ENCODE peak calls at places on chromosome 7, in seven cellular contexts. One of them, this sample, is unnamed.

GRCh38 chr7:116673504-116673865 is 1.5 kb downstream of the MET start:
- DNase-seq in aorta: no peak
- DNase-seq in kidney tubule cell: no peak
- DNase-seq in NCI-H187: no peak
- DNase-seq in cerebellum: no peak
- DNase-seq in NCI-H345: no peak
- DNase-seq in GM23248: no peak
- DNase-seq in this sample: no peak

GRCh38 chr7:140062118-140062527 is 628 bp downstream of the PARP12 start:
- DNase-seq in aorta: no peak
- DNase-seq in kidney tubule cell: peak; percentile 38
- DNase-seq in NCI-H187: no peak
- DNase-seq in cerebellum: no peak
- DNase-seq in NCI-H345: peak; percentile 59
- DNase-seq in GM23248: peak; percentile 38
- DNase-seq in this sample: peak; percentile 33

GRCh38 chr7:1513657-1514095 is 9.5 kb upstream of the INTS1 start:
- DNase-seq in aorta: peak; percentile 88
- DNase-seq in kidney tubule cell: no peak
- DNase-seq in NCI-H187: no peak
- DNase-seq in cerebellum: no peak
- DNase-seq in NCI-H345: no peak
- DNase-seq in GM23248: peak; percentile 38
- DNase-seq in this sample: no peak

GRCh38 chr7:4190021-4190981 is 491.8 kb upstream of the FOXK1 start:
- DNase-seq in aorta: no peak
- DNase-seq in kidney tubule cell: peak; percentile 57
- DNase-seq in NCI-H187: no peak
- DNase-seq in cerebellum: no peak
- DNase-seq in NCI-H345: no peak
- DNase-seq in GM23248: no peak
- DNase-seq in this sample: no peak

GRCh38 chr7:81802251-81802650 is 32.4 kb upstream of the HGF start:
- DNase-seq in aorta: no peak
- DNase-seq in kidney tubule cell: no peak
- DNase-seq in NCI-H187: no peak
- DNase-seq in cerebellum: no peak
- DNase-seq in NCI-H345: no peak
- DNase-seq in GM23248: no peak
- DNase-seq in this sample: no peak

GRCh38 chr7:3995187-3995586 is 686.9 kb upstream of the FOXK1 start:
- DNase-seq in aorta: peak; percentile 59
- DNase-seq in kidney tubule cell: no peak
- DNase-seq in NCI-H187: no peak
- DNase-seq in cerebellum: no peak
- DNase-seq in NCI-H345: no peak
- DNase-seq in GM23248: no peak
- DNase-seq in this sample: no peak

GRCh38 chr7:1124164-1124563 is 35.8 kb downstream of the ZFAND2A start:
- DNase-seq in aorta: peak; percentile 82
- DNase-seq in kidney tubule cell: no peak
- DNase-seq in NCI-H187: no peak
- DNase-seq in cerebellum: no peak
- DNase-seq in NCI-H345: no peak
- DNase-seq in GM23248: peak; percentile 69
- DNase-seq in this sample: peak; percentile 37

GRCh38 chr7:133851416-133851815 is 275.7 kb upstream of the LRGUK start:
- DNase-seq in aorta: no peak
- DNase-seq in kidney tubule cell: peak; percentile 76
- DNase-seq in NCI-H187: no peak
- DNase-seq in cerebellum: no peak
- DNase-seq in NCI-H345: no peak
- DNase-seq in GM23248: peak; percentile 6
- DNase-seq in this sample: no peak

GRCh38 chr7:47610506-47611044 is 28.7 kb upstream of the TNS3 start:
- DNase-seq in aorta: no peak
- DNase-seq in kidney tubule cell: no peak
- DNase-seq in NCI-H187: no peak
- DNase-seq in cerebellum: no peak
- DNase-seq in NCI-H345: no peak
- DNase-seq in GM23248: peak; percentile 57
- DNase-seq in this sample: no peak

GRCh38 chr7:108402865-108403264 is 53.4 kb downstream of the NRCAM start:
- DNase-seq in aorta: no peak
- DNase-seq in kidney tubule cell: peak; percentile 23
- DNase-seq in NCI-H187: no peak
- DNase-seq in cerebellum: no peak
- DNase-seq in NCI-H345: no peak
- DNase-seq in GM23248: peak; percentile 36
- DNase-seq in this sample: no peak

GRCh38 chr7:129501760-129502707 is at the start of gene SMKR1:
- DNase-seq in aorta: peak; percentile 87
- DNase-seq in kidney tubule cell: peak; percentile 83
- DNase-seq in NCI-H187: peak; percentile 46
- DNase-seq in cerebellum: peak; percentile 87
- DNase-seq in NCI-H345: peak; percentile 87
- DNase-seq in GM23248: peak; percentile 82
- DNase-seq in this sample: peak; percentile 87

GRCh38 chr7:115052706-115053105 is 130.8 kb downstream of the MDFIC start:
- DNase-seq in aorta: no peak
- DNase-seq in kidney tubule cell: peak; percentile 12
- DNase-seq in NCI-H187: no peak
- DNase-seq in cerebellum: no peak
- DNase-seq in NCI-H345: no peak
- DNase-seq in GM23248: no peak
- DNase-seq in this sample: no peak

GRCh38 chr7:91836065-91836368 is 44.5 kb downstream of the MTERF1 start:
- DNase-seq in aorta: no peak
- DNase-seq in kidney tubule cell: no peak
- DNase-seq in NCI-H187: no peak
- DNase-seq in cerebellum: no peak
- DNase-seq in NCI-H345: peak; percentile 47
- DNase-seq in GM23248: peak; percentile 34
- DNase-seq in this sample: no peak

GRCh38 chr7:116354546-116355422 is 144.4 kb downstream of the TES start:
- DNase-seq in aorta: peak; percentile 81
- DNase-seq in kidney tubule cell: peak; percentile 98
- DNase-seq in NCI-H187: no peak
- DNase-seq in cerebellum: no peak
- DNase-seq in NCI-H345: peak; percentile 64
- DNase-seq in GM23248: peak; percentile 98
- DNase-seq in this sample: peak; percentile 75

This sample was measured in thyroid gland.